ENCODE peak calls at places on chromosomes 11 and 22, in seven cellular contexts. R is neural progenitor cell, X is heart right ventricle, V is astrocyte of the spinal cord, E is Calu3, W is GM13976, T is MCF 10A. A is an unnamed sample.

GRCh38 chr11:45246241-45246640 is 39.9 kb downstream of the SYT13 start:
- DNase-seq in R (no peak), X (no peak), V (no peak), E (no peak), W (no peak), T (no peak), A (no peak)

GRCh38 chr11:93686812-93687211 is 25.3 kb downstream of the CEP295 start:
- DNase-seq in R (no peak), X (no peak), V (peak), E (no peak), W (no peak), T (peak), A (no peak)

GRCh38 chr11:25981998-25982397 is 349.9 kb upstream of the ANO3 start:
- DNase-seq in R (peak), X (no peak), V (peak), E (peak), W (peak), T (peak), A (peak)

GRCh38 chr11:44658451-44658850 is 68.3 kb upstream of the TSPAN18 start:
- DNase-seq in R (peak), X (no peak), V (no peak), E (peak), W (no peak), T (no peak), A (peak)

GRCh38 chr11:90476442-90477007 is 253.7 kb upstream of the CHORDC1 start:
- DNase-seq in R (peak), X (no peak), V (peak), E (peak), W (no peak), T (peak), A (peak)

GRCh38 chr11:2084721-2085120 is 54.5 kb downstream of the IGF2 start:
- DNase-seq in R (no peak), X (no peak), V (no peak), E (no peak), W (no peak), T (no peak), A (no peak)

GRCh38 chr11:62574363-62575057 is 819 bp upstream of the EEF1G start:
- DNase-seq in R (peak), X (peak), V (no peak), E (peak), W (peak), T (no peak), A (peak)

GRCh38 chr22:40535642-40536041 is 100.9 kb downstream of the MRTFA start:
- DNase-seq in R (no peak), X (no peak), V (no peak), E (no peak), W (no peak), T (no peak), A (no peak)

GRCh38 chr11:129787518-129787917 is 28.1 kb upstream of the TMEM45B start:
- DNase-seq in R (no peak), X (no peak), V (no peak), E (no peak), W (no peak), T (peak), A (no peak)

GRCh38 chr11:67502328-67502979 is 2.7 kb downstream of the PITPNM1 start:
- DNase-seq in R (no peak), X (no peak), V (no peak), E (no peak), W (no peak), T (no peak), A (no peak)

GRCh38 chr11:102473543-102473942 is 21.0 kb upstream of the TMEM123 start:
- DNase-seq in R (no peak), X (no peak), V (no peak), E (peak), W (no peak), T (no peak), A (no peak)

GRCh38 chr22:17951315-17951714 is 73.0 kb downstream of the MICAL3 start:
- DNase-seq in R (no peak), X (no peak), V (no peak), E (no peak), W (no peak), T (no peak), A (no peak)

DNA sequence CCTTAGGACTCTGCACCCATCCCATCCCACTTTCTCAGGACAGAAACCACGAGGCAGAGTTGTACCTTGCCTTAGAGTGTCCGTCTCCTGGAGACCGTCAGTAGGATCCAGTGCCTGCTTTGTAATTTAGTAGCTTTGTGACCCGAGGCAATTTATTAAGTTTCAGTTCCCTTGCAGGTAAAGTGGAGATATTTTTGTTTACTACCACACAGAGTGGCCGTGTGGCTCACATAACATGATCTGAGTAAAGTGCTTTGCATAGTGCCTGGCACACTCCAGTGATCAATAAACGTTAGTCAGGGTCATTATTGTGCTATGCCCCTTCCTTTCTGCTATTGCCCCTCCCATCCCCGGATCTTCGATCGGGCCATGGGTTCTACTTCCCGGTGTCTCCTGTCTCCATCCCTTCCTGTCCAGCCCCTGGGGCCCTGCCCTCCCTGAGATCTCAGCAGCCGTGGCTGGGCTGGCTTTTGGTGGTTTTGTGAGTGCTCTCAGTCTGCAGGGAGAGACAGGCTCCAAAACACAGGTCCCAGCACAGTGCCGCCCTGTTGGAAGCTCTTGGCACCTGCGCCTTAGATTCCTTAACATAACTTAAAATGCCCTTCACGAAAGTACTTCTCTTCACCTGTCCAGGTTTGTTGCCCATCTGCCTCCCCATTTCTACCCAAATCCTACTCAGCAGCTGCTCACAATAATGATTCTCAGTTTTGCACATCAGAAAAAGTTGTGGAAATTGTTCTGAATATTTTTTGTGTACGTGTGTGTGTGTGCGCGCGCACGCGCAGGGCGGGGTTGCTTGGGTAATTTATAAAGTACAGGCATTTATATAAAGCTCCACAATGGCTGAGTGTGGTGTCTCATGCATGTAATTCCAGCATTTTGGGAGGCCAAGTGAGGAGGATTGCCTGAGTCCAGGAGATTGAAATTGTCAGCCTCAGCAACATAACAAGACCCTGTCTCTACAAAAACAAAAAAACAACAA is 753.7 kb downstream of the NTM start:
- DNase-seq in R (no peak), X (no peak), V (no peak), E (no peak), W (no peak), T (no peak), A (no peak)
- TF ChIP-seq CTCF in R (peak), X (no peak), V (no peak), E (no peak), W (no peak), T (no peak), A (no peak)

GRCh38 chr11:73760680-73761402 is at the start of gene RAB6A:
- DNase-seq in R (peak), X (peak), V (peak), E (peak), W (peak), T (peak), A (peak)
- TF ChIP-seq CTCF in R (peak), X (peak), V (peak), E (no peak), W (no peak), T (peak), A (peak)

GRCh38 chr11:103619480-103619879 is 417.0 kb upstream of the DDI1 start:
- DNase-seq in R (no peak), X (no peak), V (no peak), E (peak), W (no peak), T (peak), A (no peak)
- TF ChIP-seq CTCF in R (no peak), X (no peak), V (no peak), E (no peak), W (no peak), T (peak), A (peak)

DNA sequence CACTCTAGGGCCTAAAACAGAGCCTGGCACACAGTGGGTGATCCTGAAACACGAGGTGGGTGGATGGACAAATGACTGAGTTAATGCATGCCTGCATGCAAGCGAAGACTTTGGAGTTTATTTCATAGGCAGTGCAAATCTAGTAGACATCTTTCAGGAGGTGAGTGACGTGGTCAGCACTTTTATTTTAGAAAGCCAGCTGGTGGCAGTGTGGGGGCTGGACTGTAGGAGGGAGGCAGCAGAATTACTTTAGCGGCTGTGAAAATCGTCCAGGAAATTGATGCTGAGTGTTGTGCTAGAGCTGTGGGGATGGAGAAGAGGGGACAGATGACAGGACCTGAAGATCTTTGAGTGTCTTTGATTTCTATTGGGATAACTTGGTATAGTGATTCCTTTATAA is 47.1 kb downstream of the BMAL1 start:
- DNase-seq in R (no peak), X (no peak), V (no peak), E (no peak), W (no peak), T (no peak), A (no peak)
- TF ChIP-seq CTCF in R (no peak), X (no peak), V (no peak), E (no peak), W (no peak), T (no peak), A (no peak)